ENCODE peak calls at places on chromosomes 4 and X, in seven cellular contexts. T is lower lobe of right lung, L is H9, N is testis, F is cardiac muscle cell, G is A673, P is neural progenitor cell. E is an unnamed sample.

GRCh38 chrX:40945366-40945713 is 139.9 kb upstream of the USP9X start:
- DNase-seq in T (no peak), G (peak; percentile 39), P (no peak), L (no peak), F (peak; percentile 85), N (peak; percentile 31), E (no peak)

GRCh38 chrX:17597836-17598434 is 139.4 kb upstream of the SCML1 start:
- DNase-seq in F (peak; percentile 82), L (no peak), G (peak; percentile 4), P (no peak), N (peak; percentile 86), T (peak; percentile 64), E (no peak)

GRCh38 chrX:46308106-46308505 is 237.1 kb downstream of the ZNF674 start:
- DNase-seq in T (no peak), F (no peak), N (no peak), P (no peak), L (no peak), G (no peak), E (no peak)

GRCh38 chr4:15197005-15197404 is 194.7 kb downstream of the CPEB2 start:
- DNase-seq in F (peak; percentile 64), G (peak; percentile 31), P (peak; percentile 45), T (no peak), N (no peak), L (peak; percentile 53), E (no peak)

GRCh38 chr4:139014391-139015268 is 951 bp upstream of the NOCT start:
- DNase-seq in L (no peak), T (no peak), P (no peak), G (peak; percentile 84), F (peak; percentile 95), N (no peak), E (peak; percentile 37)

GRCh38 chr4:24174622-24175021 is 284.8 kb upstream of the PPARGC1A start:
- DNase-seq in G (no peak), F (no peak), L (no peak), T (no peak), N (no peak), P (no peak), E (no peak)

GRCh38 chrX:118569676-118570075 is 74.1 kb downstream of the DOCK11 start:
- DNase-seq in T (no peak), L (no peak), G (no peak), F (peak; percentile 11), P (no peak), N (no peak), E (no peak)

GRCh38 chr4:89708903-89709361 is 128.0 kb downstream of the SNCA start:
- DNase-seq in N (no peak), G (no peak), F (peak; percentile 85), L (no peak), P (no peak), T (no peak), E (no peak)

GRCh38 chr4:17667253-17667652 is 52.8 kb downstream of the MED28 start:
- DNase-seq in L (no peak), N (no peak), P (no peak), G (no peak), T (no peak), F (no peak), E (no peak)

GRCh38 chr4:101696276-101697010 is 94.1 kb upstream of the BANK1 start:
- DNase-seq in F (no peak), N (no peak), L (no peak), P (no peak), G (no peak), T (no peak), E (no peak)

GRCh38 chr4:61094854-61095598 is 105.1 kb upstream of the ADGRL3 start:
- DNase-seq in L (no peak), P (no peak), T (no peak), N (no peak), G (no peak), F (no peak), E (no peak)

GRCh38 chrX:40845331-40845911 is 110.1 kb upstream of the MED14 start:
- DNase-seq in G (no peak), N (no peak), T (no peak), P (peak; percentile 61), L (peak; percentile 72), F (peak; percentile 94), E (no peak)

GRCh38 chr4:7021930-7022658 is 21.1 kb upstream of the TADA2B start:
- DNase-seq in T (no peak), F (peak; percentile 58), P (no peak), N (no peak), L (no peak), G (no peak), E (no peak)

GRCh38 chr4:93645120-93645519 is 183.4 kb upstream of the ATOH1 start:
- DNase-seq in P (no peak), N (no peak), T (no peak), G (no peak), F (no peak), L (no peak), E (no peak)

GRCh38 chr4:151672996-151673395 is 87.8 kb downstream of the GATB start:
- DNase-seq in P (no peak), T (no peak), G (no peak), N (no peak), F (no peak), L (no peak), E (no peak)

GRCh38 chr4:184437988-184438774 is 36.2 kb downstream of the IRF2 start:
- DNase-seq in P (no peak), L (no peak), N (no peak), F (no peak), T (no peak), G (peak; percentile 35), E (no peak)

GRCh38 chr4:80101086-80101767 is 28.2 kb upstream of the ANTXR2 start:
- DNase-seq in P (no peak), N (no peak), G (no peak), F (no peak), T (no peak), L (no peak), E (no peak)

GRCh38 chrX:10109695-10110094 is 47.1 kb upstream of the CLCN4 start:
- DNase-seq in N (peak; percentile 64), L (no peak), G (no peak), F (peak; percentile 43), P (no peak), T (no peak), E (no peak)

GRCh38 chr4:48546336-48546735 is 56.3 kb downstream of the ZAR1 start:
- DNase-seq in L (no peak), N (peak; percentile 42), P (peak; percentile 51), F (peak; percentile 65), G (peak; percentile 73), T (no peak), E (peak; percentile 67)

GRCh38 chr4:8330821-8331566 is 61.4 kb downstream of the HTRA3 start:
- DNase-seq in L (no peak), T (peak; percentile 55), F (peak; percentile 63), P (no peak), G (no peak), N (peak; percentile 81), E (no peak)

GRCh38 chr4:44237643-44238042 is 211.0 kb downstream of the KCTD8 start:
- DNase-seq in G (no peak), F (no peak), L (no peak), N (no peak), P (no peak), T (no peak), E (no peak)

GRCh38 chr4:118969359-118969758 is 80.7 kb downstream of the SYNPO2 start:
- DNase-seq in T (no peak), L (no peak), P (peak; percentile 44), G (peak; percentile 68), N (peak; percentile 79), F (peak; percentile 80), E (no peak)

GRCh38 chr4:74692973-74693372 is 101.3 kb downstream of the BTC start:
- DNase-seq in L (no peak), T (no peak), G (no peak), P (no peak), F (no peak), N (no peak), E (no peak)

GRCh38 chr4:2257361-2258001 is 4.4 kb downstream of the MXD4 start:
- DNase-seq in L (no peak), P (no peak), G (no peak), T (peak; percentile 39), N (peak; percentile 36), F (no peak), E (no peak)

GRCh38 chr4:3254302-3255131 is 5.6 kb downstream of the MSANTD1 start:
- DNase-seq in F (no peak), L (peak; percentile 16), T (no peak), G (no peak), N (no peak), P (peak; percentile 52), E (no peak)

DNA sequence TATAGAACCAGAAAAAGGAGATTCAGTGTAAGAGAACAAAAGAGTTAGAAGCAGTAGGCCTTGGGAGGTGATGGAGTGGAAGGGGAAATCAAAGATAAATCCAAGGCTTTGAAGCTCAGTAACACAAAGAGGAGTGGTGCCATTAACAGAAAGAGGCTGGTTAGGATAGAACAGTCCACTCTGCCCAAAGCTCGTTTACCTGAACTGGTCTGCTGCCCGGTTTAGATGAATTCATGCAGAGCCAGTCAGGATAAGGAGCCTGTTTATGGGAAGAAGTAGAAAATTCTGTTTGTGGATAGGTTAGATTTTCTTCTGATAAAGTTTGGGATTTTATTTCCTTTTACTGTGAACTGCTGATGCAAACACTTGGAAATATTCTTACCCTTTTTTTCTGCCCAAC is 80.6 kb downstream of the HMGB2 start:
- DNase-seq in P (no peak), L (no peak), G (no peak), F (no peak), T (no peak), N (no peak), E (no peak)
- H3K4me1 ChIP-seq in P (peaks cover 29% of the 10 kb centered on the region), L (peaks cover 14% of the 10 kb centered on the region), G (peaks cover 64% of the 10 kb centered on the region), F (no peaks in the 10 kb centered on the region), T (no peaks in the 10 kb centered on the region), N (no peaks in the 10 kb centered on the region), E (peaks cover 2% of the 10 kb centered on the region)

DNA sequence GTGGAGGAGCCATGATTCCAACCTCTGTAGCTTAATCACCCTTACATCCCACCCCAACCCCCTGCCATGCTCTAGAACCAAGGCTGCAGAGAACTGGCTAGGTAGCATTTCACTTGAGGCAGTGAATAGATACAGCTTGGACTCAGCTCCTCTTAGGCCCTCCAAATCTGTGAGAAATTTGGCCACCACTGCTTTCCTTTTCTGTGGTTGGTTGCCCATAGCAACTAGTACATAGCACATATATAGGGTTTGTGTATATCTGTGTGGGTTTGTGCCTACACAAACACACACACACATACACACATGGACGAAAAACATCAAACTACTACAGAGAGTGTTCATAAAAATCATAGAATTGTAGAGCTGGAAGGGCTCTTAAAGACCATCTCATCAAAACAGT is 52.0 kb upstream of the CCDC160 start:
- DNase-seq in N (no peak), G (no peak), F (no peak), L (no peak), T (no peak), P (no peak), E (no peak)
- H3K4me1 ChIP-seq in N (no peaks in the 10 kb centered on the region), G (no peaks in the 10 kb centered on the region), F (peaks cover 43% of the 10 kb centered on the region), L (peaks cover 7% of the 10 kb centered on the region), T (no peaks in the 10 kb centered on the region), P (peaks cover 45% of the 10 kb centered on the region), E (no peaks in the 10 kb centered on the region)

DNA sequence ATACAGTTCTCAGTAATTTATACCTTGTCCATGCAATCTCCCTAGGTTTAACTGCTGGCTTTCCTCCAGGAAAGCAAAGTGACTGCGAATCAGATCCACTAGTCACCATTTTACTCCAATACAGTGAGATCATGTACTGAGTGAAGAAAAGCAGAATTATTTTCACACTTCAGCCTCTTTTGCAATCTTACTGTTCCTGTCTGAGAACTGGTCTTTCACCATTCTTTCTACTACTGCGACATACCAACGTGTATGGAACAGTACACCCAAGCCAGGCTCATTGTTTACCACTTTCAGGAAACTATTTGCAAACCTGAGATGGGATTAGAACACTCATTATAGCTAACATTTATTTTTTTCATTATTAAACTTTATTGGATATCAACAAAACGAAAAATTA is 8.0 kb upstream of the MSL3 start:
- DNase-seq in P (no peak), N (no peak), G (no peak), F (no peak), L (no peak), T (no peak), E (no peak)
- H3K4me1 ChIP-seq in P (no peaks in the 10 kb centered on the region), N (no peaks in the 10 kb centered on the region), G (no peaks in the 10 kb centered on the region), F (no peaks in the 10 kb centered on the region), L (no peaks in the 10 kb centered on the region), T (no peaks in the 10 kb centered on the region), E (no peaks in the 10 kb centered on the region)

GRCh38 chr4:156786713-156787112 is 184.9 kb downstream of the PDGFC start:
- DNase-seq in P (no peak), N (no peak), T (no peak), L (no peak), G (no peak), F (no peak), E (no peak)
- H3K4me1 ChIP-seq in P (no peaks in the 10 kb centered on the region), N (no peaks in the 10 kb centered on the region), T (no peaks in the 10 kb centered on the region), L (no peaks in the 10 kb centered on the region), G (peaks cover 6% of the 10 kb centered on the region), F (no peaks in the 10 kb centered on the region), E (no peaks in the 10 kb centered on the region)